ENCODE peak calls at places on chromosomes 6 and 20, in seven cellular contexts. X is fibroblast of villous mesenchyme, M is fibroblast of lung, V is HCT116, I is epithelial cell of proximal tubule, R is brain microvascular endothelial cell, Q is HFF-Myc. Z is an unnamed sample.

GRCh38 chr20:50138479-50139393 is 14.8 kb downstream of the PEDS1 start:
- DNase-seq in X (no peak), M (no peak), V (no peak), I (no peak), R (no peak), Q (no peak), Z (no peak)

GRCh38 chr6:81787313-81788068 is 35.0 kb upstream of the TENT5A start:
- DNase-seq in X (peak), M (peak), V (no peak), I (no peak), R (no peak), Q (no peak), Z (no peak)

GRCh38 chr6:51494342-51494741 is 593.1 kb downstream of the PKHD1 start:
- DNase-seq in X (no peak), M (no peak), V (no peak), I (no peak), R (no peak), Q (no peak), Z (no peak)

GRCh38 chr20:63128956-63129355 is 87.0 kb downstream of the YTHDF1 start:
- DNase-seq in X (no peak), M (no peak), V (no peak), I (no peak), R (no peak), Q (no peak), Z (no peak)

GRCh38 chr6:34095136-34095505 is 50.8 kb downstream of the GRM4 start:
- DNase-seq in X (no peak), M (no peak), V (no peak), I (no peak), R (no peak), Q (no peak), Z (no peak)

GRCh38 chr20:62296724-62297448 is 5.9 kb upstream of the ADRM1 start:
- DNase-seq in X (no peak), M (no peak), V (no peak), I (no peak), R (no peak), Q (no peak), Z (no peak)

GRCh38 chr6:82861121-82861520 is 204.5 kb downstream of the UBE3D start:
- DNase-seq in X (no peak), M (peak), V (no peak), I (no peak), R (no peak), Q (no peak), Z (no peak)

GRCh38 chr6:168713839-168714238 is 272.9 kb downstream of the SMOC2 start:
- DNase-seq in X (no peak), M (no peak), V (peak), I (no peak), R (no peak), Q (no peak), Z (no peak)

GRCh38 chr20:9412309-9412708 is 102.1 kb upstream of the LAMP5 start:
- DNase-seq in X (no peak), M (no peak), V (no peak), I (no peak), R (no peak), Q (no peak), Z (peak)

GRCh38 chr6:4313044-4313686 is 177.8 kb upstream of the ECI2 start:
- DNase-seq in X (peak), M (peak), V (peak), I (peak), R (peak), Q (peak), Z (no peak)

GRCh38 chr6:36758516-36759176 is 61.0 kb downstream of the RAB44 start:
- DNase-seq in X (no peak), M (no peak), V (no peak), I (no peak), R (no peak), Q (no peak), Z (no peak)

GRCh38 chr20:23608251-23608846 is 2.6 kb upstream of the CST9 start:
- DNase-seq in X (no peak), M (no peak), V (no peak), I (no peak), R (no peak), Q (no peak), Z (no peak)

GRCh38 chr20:23607497-23608245 is 2.0 kb upstream of the CST9 start:
- DNase-seq in X (no peak), M (no peak), V (no peak), I (no peak), R (no peak), Q (no peak), Z (no peak)

GRCh38 chr20:23605867-23606651 is at the start of gene CST9:
- DNase-seq in X (no peak), M (no peak), V (no peak), I (no peak), R (no peak), Q (no peak), Z (no peak)

GRCh38 chr20:23609486-23610109 is 3.9 kb upstream of the CST9 start:
- DNase-seq in X (no peak), M (no peak), V (no peak), I (no peak), R (no peak), Q (no peak), Z (no peak)

DNA sequence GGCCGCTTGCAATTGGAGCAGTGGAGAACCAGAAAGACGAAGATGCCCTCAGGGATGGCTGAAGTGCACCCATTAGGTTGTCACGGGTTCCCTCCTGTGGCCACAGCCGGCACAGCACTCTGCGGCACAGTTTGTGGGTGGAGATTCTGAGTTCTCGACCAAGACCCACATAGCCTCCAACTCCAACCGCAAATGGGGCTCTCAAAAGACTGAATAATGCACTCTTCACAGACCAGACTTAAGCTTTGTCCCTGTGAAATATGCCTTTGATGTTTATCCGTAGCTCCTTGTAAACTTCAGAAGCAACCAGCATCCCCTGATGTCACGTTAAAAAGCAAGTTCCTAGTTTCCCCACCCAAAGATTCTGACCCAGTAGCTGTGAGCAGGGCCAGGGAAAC is 934 bp upstream of the CST9 start:
- DNase-seq in X (peak), M (peak), V (peak), I (no peak), R (peak), Q (peak), Z (peak)
- TF ChIP-seq CTCF in X (peak), M (peak), V (peak), I (peak), R (peak), Q (peak), Z (peak)

DNA sequence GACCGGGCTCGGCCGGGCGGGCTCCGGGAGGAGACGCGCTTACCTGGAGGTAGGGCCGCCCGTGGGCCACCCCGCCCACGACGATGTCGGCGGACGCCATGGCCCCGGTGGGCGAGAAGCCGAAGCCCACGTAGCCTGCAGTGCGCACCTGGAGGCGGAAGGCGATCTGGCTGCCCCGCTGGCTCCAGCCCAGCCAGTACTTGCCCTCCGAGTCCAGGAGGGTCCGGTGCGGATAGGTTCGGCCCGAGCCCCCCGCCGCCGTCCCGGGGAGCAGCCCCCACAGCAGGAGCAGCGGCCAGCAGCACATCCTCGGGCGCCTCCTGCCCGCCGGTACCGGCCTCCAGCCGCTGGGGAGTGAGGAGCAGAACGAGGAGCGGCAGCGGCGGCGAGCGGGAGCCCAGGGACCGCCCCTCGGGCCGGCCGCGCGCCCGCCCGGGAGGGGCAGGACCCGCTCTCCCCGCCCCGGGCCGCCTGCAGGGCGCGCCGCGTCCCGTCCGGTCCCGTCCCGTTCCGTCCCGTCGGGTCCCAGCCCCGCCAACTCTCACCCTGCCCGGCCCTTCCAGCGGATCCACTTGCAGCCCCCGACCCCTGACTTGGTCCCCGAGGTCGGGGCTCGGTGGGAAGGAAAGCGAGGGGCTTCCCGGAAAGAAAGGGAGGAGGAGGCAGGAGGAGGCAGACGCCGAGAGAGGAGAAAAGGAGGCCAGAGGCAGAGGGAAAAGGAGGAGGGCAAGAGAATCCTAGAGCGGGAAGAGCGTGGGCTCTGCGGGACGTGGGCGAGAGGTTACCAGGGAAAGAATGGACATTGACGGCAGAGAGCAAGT is at the start of gene MOXD1:
- DNase-seq in X (peak), M (peak), V (no peak), I (no peak), R (no peak), Q (no peak), Z (peak)
- TF ChIP-seq CTCF in X (no peak), M (peak), V (no peak), I (no peak), R (peak), Q (no peak), Z (peak)

GRCh38 chr6:107936162-107936909 is 21.7 kb downstream of the SEC63 start:
- DNase-seq in X (no peak), M (peak), V (no peak), I (no peak), R (no peak), Q (no peak), Z (no peak)

GRCh38 chr6:107928984-107929383 is 29.0 kb downstream of the SEC63 start:
- DNase-seq in X (no peak), M (no peak), V (no peak), I (no peak), R (no peak), Q (no peak), Z (no peak)

GRCh38 chr6:107931894-107932293 is 26.1 kb downstream of the SEC63 start:
- DNase-seq in X (no peak), M (no peak), V (no peak), I (no peak), R (no peak), Q (no peak), Z (no peak)

DNA sequence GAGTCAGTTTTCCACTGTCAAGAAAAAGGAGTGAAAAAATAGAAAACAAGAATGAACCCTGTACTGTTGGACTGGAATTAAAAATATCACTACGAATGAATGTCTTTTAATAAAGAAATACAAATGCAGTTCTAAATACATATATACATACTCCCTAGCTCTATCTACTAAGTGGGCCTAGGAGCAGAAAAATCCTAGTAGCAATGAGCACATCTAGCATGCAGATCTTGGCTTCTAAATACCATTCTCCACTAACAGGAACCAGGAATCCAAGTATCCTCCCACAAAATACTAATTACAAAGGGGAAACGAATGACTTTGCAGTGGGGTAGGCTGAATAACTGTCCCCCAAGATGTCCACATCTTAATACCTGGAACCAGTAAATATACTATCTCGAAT is 25.4 kb downstream of the SEC63 start:
- DNase-seq in X (no peak), M (no peak), V (no peak), I (no peak), R (no peak), Q (no peak), Z (no peak)
- TF ChIP-seq CTCF in X (no peak), M (no peak), V (no peak), I (no peak), R (no peak), Q (no peak), Z (no peak)

DNA sequence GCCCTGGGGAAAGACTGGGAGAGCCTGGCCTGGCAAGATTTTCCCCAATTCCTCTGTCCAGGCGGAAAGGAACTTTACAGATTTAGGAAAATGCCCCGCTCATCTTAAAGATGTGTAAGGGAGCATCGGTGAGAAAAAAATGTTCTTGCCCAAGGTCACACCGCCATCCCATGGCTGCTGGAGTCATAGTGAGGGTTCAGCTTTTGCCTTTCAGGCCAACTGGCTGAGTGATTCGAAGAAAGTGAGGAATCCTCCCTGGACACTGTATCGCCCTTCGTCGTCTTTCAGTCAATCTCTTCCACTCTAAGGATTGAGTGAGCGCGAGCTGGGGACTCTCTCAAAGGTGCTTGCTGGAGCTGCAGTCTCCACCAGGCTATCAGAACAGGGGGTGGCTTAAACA is 1.4 kb downstream of the WFDC2 start:
- DNase-seq in X (no peak), M (no peak), V (no peak), I (no peak), R (no peak), Q (no peak), Z (no peak)
- TF ChIP-seq CTCF in X (no peak), M (peak), V (no peak), I (peak), R (peak), Q (peak), Z (peak)